ENCODE peak calls at places on chromosomes 6 and 20, in five cellular contexts. X is A549, M is IMR-90, U is right lobe of liver, F is upper lobe of right lung. C is an unnamed sample.

GRCh38 chr20:48478370-48478769 is 349.4 kb downstream of the PREX1 start:
- DNase-seq in X (no peak), U (no peak), F (no peak), M (no peak), C (no peak)

GRCh38 chr6:169038691-169039090 is 215.0 kb downstream of the THBS2 start:
- DNase-seq in U (no peak), F (no peak), M (no peak), X (no peak), C (no peak)

GRCh38 chr20:61252601-61253263 is 671 bp downstream of the CDH4 start:
- DNase-seq in M (peak), U (no peak), X (peak), F (no peak), C (peak)

GRCh38 chr6:168075787-168076202 is 3.2 kb downstream of the FRMD1 start:
- DNase-seq in M (no peak), F (no peak), X (no peak), U (no peak), C (no peak)

GRCh38 chr6:126812651-126813050 is 305.8 kb upstream of the RSPO3 start:
- DNase-seq in M (no peak), F (no peak), X (no peak), U (no peak), C (no peak)

GRCh38 chr20:10076126-10077080 is 41.6 kb downstream of the ANKEF1 start:
- DNase-seq in U (no peak), F (no peak), M (no peak), X (peak), C (no peak)

GRCh38 chr6:43547202-43547601 is 28.6 kb downstream of the XPO5 start:
- DNase-seq in M (no peak), F (no peak), U (no peak), X (no peak), C (no peak)

GRCh38 chr6:4727671-4728435 is 48.4 kb upstream of the CDYL start:
- DNase-seq in M (no peak), F (no peak), X (peak), U (no peak), C (no peak)

GRCh38 chr6:31738048-31738979 is 1.5 kb upstream of the MSH5 start:
- DNase-seq in X (peak), U (peak), M (peak), F (peak), C (no peak)

GRCh38 chr6:23587582-23587981 is 538.4 kb upstream of the NRSN1 start:
- DNase-seq in F (no peak), X (no peak), M (no peak), U (no peak), C (no peak)

GRCh38 chr6:163309491-163310026 is 105.0 kb upstream of the QKI start:
- DNase-seq in U (no peak), F (no peak), M (peak), X (no peak), C (no peak)

GRCh38 chr6:16486661-16487060 is 248.3 kb downstream of the GMPR start:
- DNase-seq in U (no peak), F (no peak), X (no peak), M (no peak), C (no peak)
- H3K27ac ChIP-seq in U (no peak), F (peak), X (no peak), M (no peak), C (no peak)

DNA sequence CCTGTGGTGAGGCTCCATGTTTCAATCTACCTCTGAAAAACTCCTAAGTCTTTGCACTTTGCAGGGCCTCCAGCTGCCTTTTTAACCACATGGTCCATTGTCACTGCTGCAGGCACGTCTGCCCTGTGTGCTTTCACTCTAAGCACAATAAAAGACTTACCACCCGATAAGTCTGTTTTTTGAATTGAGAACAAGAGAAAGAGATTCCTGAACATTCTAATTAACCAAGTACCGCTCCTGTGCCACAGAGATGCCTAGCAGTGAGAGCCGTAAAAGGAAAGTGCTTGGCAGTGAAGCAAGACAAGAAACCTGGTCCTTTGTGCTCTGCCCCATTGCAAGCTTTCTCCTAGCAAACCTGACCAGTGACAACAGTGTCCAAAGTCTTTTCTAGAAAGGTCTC is 487.6 kb upstream of the FLRT3 start:
- DNase-seq in U (no peak), F (no peak), X (no peak), M (no peak), C (no peak)
- TF ChIP-seq CTCF in U (no peak), F (no peak), X (no peak), M (no peak), C (no peak)

GRCh38 chr6:21240709-21241108 is 352.8 kb upstream of the SOX4 start:
- DNase-seq in X (no peak), F (no peak), U (no peak), M (peak), C (no peak)
- H3K27ac ChIP-seq in X (no peak), F (no peak), U (no peak), M (no peak), C (no peak)

DNA sequence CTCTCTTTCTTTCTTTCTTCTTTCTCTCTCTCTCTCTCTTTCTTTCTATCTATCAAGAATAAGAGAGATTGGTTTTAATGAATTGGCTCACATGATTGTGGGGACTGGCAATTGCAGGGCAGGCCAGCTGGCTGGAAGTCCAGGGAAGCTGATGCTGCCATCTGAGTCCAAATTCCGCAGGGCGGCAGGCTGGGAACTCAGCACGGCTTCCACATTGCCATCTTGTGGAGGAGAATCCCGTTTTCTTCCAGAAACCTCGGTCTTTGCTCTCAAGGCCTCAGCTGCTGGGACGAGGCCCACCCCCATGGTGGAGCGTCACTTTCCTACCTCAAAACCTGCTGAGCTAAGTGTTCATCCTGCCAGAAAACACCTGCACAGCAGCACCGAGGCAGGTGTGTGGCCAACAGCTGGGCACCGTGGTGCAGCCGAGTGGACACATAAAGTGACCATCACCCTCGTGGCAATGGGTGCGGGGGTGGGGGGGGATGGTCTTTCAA is 58.8 kb upstream of the SLCO4A1 start:
- DNase-seq in X (peak), M (no peak), U (no peak), F (no peak), C (no peak)
- TF ChIP-seq CTCF in X (no peak), M (peak), U (peak), F (no peak), C (peak)

GRCh38 chr6:83978997-83979396 is 54.6 kb upstream of the MRAP2 start:
- DNase-seq in M (no peak), X (no peak), U (no peak), F (no peak), C (no peak)
- H3K27ac ChIP-seq in M (no peak), X (no peak), U (no peak), F (no peak), C (no peak)

DNA sequence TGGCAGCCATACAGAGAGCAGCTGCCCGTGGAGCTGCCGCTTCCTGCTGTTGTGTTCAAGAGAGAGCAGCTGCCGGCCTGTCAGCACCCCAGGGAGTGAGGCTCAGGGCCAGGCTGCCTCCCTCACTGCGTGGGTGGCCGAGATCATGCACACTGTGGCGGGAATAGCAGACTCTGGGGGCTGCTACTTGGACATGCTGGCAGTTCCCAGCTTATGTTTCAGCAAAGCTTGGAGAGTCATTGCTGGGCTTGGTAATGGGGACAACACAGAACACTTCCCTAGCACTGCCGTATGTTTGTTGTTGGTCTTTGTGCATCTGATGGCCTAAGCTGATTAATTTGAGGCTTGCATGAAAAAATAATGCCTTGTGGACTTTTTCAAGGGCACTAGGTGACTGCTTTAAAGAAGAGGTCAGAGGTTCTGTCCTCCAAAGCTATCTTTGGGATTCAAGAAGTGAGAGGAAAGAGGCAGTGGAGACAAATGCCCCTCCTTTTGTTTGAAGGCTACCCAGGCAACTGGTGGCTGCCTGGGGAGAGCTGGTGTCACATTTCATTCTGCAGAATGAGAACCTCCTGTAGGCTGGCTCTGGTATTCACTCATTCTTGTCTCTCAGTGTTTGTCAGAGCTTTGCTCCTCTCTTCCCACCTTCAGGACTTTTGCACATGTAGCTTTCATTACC is 18.8 kb downstream of the MRAP2 start:
- DNase-seq in M (peak), U (no peak), F (no peak), X (no peak), C (no peak)
- TF ChIP-seq CTCF in M (no peak), U (no peak), F (no peak), X (no peak), C (no peak)

DNA sequence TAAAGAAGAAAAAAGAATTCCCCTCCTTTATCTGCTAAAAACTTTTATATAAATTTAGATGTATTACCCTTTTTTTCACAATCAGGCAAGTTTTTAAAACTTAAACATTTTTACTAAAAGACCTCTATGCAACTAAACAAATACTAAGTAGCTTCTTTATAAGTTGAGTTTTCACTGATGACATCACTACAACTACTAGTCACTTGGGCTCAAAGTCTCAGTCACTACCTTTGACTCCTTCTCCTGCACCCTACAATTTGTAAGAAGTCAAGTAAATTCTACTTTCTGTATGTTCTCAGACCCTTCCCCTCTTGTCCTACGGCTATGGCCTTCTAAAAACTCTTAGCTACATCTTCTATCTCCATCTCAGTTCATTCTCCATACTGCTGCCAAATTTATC is 11.2 kb downstream of the SUPT3H start:
- DNase-seq in X (no peak), F (no peak), M (no peak), U (no peak), C (no peak)
- H3K27ac ChIP-seq in X (no peak), F (no peak), M (no peak), U (no peak), C (no peak)

C was measured in RWPE2.